ENCODE peak calls at places on chromosomes 16 and 17, in ten cellular contexts. T is thoracic aorta, J is suprapubic skin, I is choroid plexus epithelial cell, S is IMR-90, L is fibroblast of pulmonary artery, B is colonic mucosa, R is kidney epithelial cell, V is prostate gland, U is H9. P is an unnamed sample.

GRCh38 chr17:50219345-50219744 is 17.9 kb upstream of the COL1A1 start:
- DNase-seq in R (peak; percentile 86), T (no peak), V (no peak), I (peak; percentile 91), B (no peak), S (peak; percentile 90), L (peak; percentile 78), U (no peak), J (no peak), P (no peak)

GRCh38 chr17:34015253-34015652 is 239.8 kb upstream of the CCL2 start:
- DNase-seq in I (no peak), B (no peak), L (no peak), U (no peak), R (no peak), S (no peak), J (no peak), V (no peak), T (no peak), P (no peak)

GRCh38 chr17:34502426-34502825 is 77.0 kb upstream of the TMEM132E start:
- DNase-seq in T (no peak), S (no peak), V (no peak), I (no peak), L (no peak), U (no peak), J (peak; percentile 18), R (no peak), B (no peak), P (no peak)

GRCh38 chr16:90047714-90048346 is 28.6 kb upstream of the DBNDD1 start:
- DNase-seq in T (no peak), V (no peak), L (no peak), B (no peak), U (peak; percentile 52), I (no peak), R (no peak), J (no peak), S (no peak), P (no peak)

GRCh38 chr17:73546121-73546520 is 98.1 kb downstream of the SDK2 start:
- DNase-seq in I (no peak), T (no peak), J (no peak), R (no peak), L (no peak), S (no peak), V (no peak), U (no peak), B (no peak), P (no peak)

GRCh38 chr16:67966549-67967182 is 1.8 kb downstream of the SLC12A4 start:
- DNase-seq in R (no peak), L (peak; percentile 30), T (no peak), I (peak; percentile 37), S (no peak), J (peak; percentile 62), V (no peak), U (peak; percentile 88), B (no peak), P (no peak)

GRCh38 chr16:9316615-9317014 is 225.2 kb downstream of the HAPSTR1 start:
- DNase-seq in S (no peak), I (no peak), T (no peak), L (no peak), V (no peak), R (no peak), J (no peak), U (no peak), B (peak; percentile 47), P (no peak)

GRCh38 chr16:83794874-83795273 is 12.9 kb upstream of the HSBP1 start:
- DNase-seq in J (no peak), B (no peak), L (no peak), V (no peak), S (no peak), U (no peak), R (no peak), I (no peak), T (no peak), P (no peak)

GRCh38 chr17:61196799-61197198 is 202.8 kb upstream of the TBX2 start:
- DNase-seq in R (no peak), I (no peak), J (no peak), L (no peak), V (no peak), B (no peak), T (no peak), S (peak; percentile 9), U (no peak), P (no peak)

GRCh38 chr17:80889231-80889896 is 102.3 kb upstream of the CHMP6 start:
- DNase-seq in L (no peak), I (no peak), J (no peak), S (no peak), B (no peak), U (no peak), T (no peak), R (no peak), V (no peak), P (no peak)

GRCh38 chr17:67215991-67216421 is 29.0 kb downstream of the HELZ start:
- DNase-seq in B (no peak), T (no peak), L (no peak), U (no peak), S (no peak), J (no peak), R (no peak), I (no peak), V (no peak), P (no peak)

GRCh38 chr17:17109896-17110295 is 67.6 kb downstream of the MPRIP start:
- DNase-seq in T (no peak), J (no peak), L (no peak), R (no peak), V (no peak), S (no peak), B (peak; percentile 91), I (no peak), U (no peak), P (no peak)

GRCh38 chr17:76473541-76473985 is 6.2 kb downstream of the AANAT start:
- DNase-seq in V (no peak), J (peak; percentile 54), B (no peak), R (no peak), T (no peak), I (peak; percentile 26), S (no peak), U (peak; percentile 89), L (no peak), P (no peak)

GRCh38 chr16:17431012-17431411 is 39.7 kb downstream of the XYLT1 start:
- DNase-seq in V (no peak), J (no peak), L (no peak), T (no peak), I (no peak), B (no peak), R (no peak), U (no peak), S (peak; percentile 25), P (no peak)

GRCh38 chr17:62712011-62712615 is 84.6 kb downstream of the MRC2 start:
- DNase-seq in V (no peak), B (no peak), L (no peak), J (no peak), R (no peak), S (no peak), T (no peak), I (no peak), U (peak; percentile 24), P (no peak)

GRCh38 chr16:53346-54236 is at the start of the genes POLR3K and SNRNP25:
- DNase-seq in L (peak; percentile 98), U (peak; percentile 99), J (peak; percentile 99), I (peak; percentile 99), R (peak; percentile 90), B (peak; percentile 99), S (peak; percentile 97), T (peak; percentile 99), V (peak; percentile 99), P (peak; percentile 98)

GRCh38 chr17:57266842-57267241 is 10.5 kb downstream of the MSI2 start:
- DNase-seq in U (no peak), R (no peak), B (no peak), T (no peak), J (no peak), L (no peak), S (no peak), V (no peak), I (no peak), P (no peak)

GRCh38 chr16:53176434-53176833 is 121.6 kb downstream of the CHD9 start:
- DNase-seq in V (no peak), L (no peak), B (no peak), J (no peak), U (no peak), S (no peak), T (no peak), I (no peak), R (no peak), P (no peak)
- TF ChIP-seq CTCF in V (no peak), L (no peak), B (no peak), J (no peak), U (no peak), S (no peak), T (no peak), I (no peak), R (no peak), P (no peak)

DNA sequence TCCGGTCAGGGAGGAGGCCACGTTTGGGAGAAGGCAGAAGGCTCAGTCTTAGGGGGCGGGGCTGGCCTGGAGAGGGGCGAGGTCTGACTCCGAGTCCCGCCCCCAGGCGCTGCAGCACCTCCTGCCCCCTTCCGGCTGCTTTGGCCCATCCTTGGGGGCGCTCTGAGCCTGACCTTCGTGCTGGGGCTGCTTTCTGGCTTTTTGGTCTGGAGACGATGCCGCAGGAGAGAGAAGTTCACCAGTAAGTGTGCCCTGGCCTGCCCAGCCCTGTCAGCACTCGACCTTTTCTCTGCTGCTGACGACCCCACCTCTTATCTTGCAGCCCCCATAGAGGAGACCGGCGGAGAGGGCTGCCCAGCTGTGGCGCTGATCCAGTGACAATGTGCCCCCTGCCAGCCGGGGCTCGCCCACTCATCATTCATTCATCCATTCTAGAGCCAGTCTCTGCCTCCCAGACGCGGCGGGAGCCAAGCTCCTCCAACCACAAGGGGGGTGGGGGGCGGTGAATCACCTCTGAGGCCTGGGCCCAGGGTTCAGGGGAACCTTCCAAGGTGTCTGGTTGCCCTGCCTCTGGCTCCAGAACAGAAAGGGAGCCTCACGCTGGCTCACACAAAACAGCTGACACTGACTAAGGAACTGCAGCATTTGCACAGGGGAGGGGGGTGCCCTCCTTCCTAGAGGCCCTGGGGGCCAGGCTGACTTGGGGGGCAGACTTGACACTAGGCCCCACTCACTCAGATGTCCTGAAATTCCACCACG is 1.5 kb downstream of the TNFRSF12A start:
- DNase-seq in R (peak; percentile 80), B (peak; percentile 90), S (peak; percentile 94), U (peak; percentile 80), J (peak; percentile 91), T (peak; percentile 75), L (peak; percentile 76), I (peak; percentile 94), V (peak; percentile 57), P (peak; percentile 84)
- TF ChIP-seq CTCF in R (peak; percentile 55), B (no peak), S (peak; percentile 38), U (peak; percentile 67), J (no peak), T (peak; percentile 6), L (peak; percentile 20), I (peak; percentile 46), V (peak; percentile 41), P (peak; percentile 54)

GRCh38 chr17:30095507-30096244 is 20.9 kb upstream of the NSRP1 start:
- DNase-seq in I (peak; percentile 90), B (no peak), J (no peak), R (peak; percentile 54), S (peak; percentile 82), V (no peak), U (peak; percentile 41), L (peak; percentile 85), T (no peak), P (no peak)
- TF ChIP-seq CTCF in I (peak; percentile 66), B (peak; percentile 53), J (no peak), R (peak; percentile 56), S (peak; percentile 64), V (peak; percentile 19), U (peak; percentile 66), L (peak; percentile 77), T (peak; percentile 43), P (peak; percentile 72)

GRCh38 chr17:46978489-46979022 is 497 bp downstream of the RPRML start:
- DNase-seq in U (peak; percentile 63), L (no peak), R (no peak), T (no peak), V (no peak), I (no peak), S (no peak), J (no peak), B (no peak), P (no peak)
- TF ChIP-seq CTCF in U (no peak), L (no peak), R (no peak), T (no peak), V (no peak), I (no peak), S (no peak), J (no peak), B (no peak), P (no peak)

P was measured in type B pancreatic cell.